ENCODE peak calls at places on chromosomes 3 and 15, in six cellular contexts. Y is A549, N is GM12878, V is endothelial cell of umbilical vein, D is K562, Q is HepG2. J is an unnamed sample.

GRCh38 chr3:184574552-184575430 is 13.2 kb downstream of the EPHB3 start:
- DNase-seq in D (no peak), N (no peak), V (no peak), Q (no peak), Y (no peak), J (no peak)

GRCh38 chr3:104952587-104952986 is 414.1 kb upstream of the ALCAM start:
- DNase-seq in N (no peak), Q (no peak), V (peak), D (no peak), Y (peak), J (no peak)

GRCh38 chr3:97981886-97982285 is 9.7 kb upstream of the RIOX2 start:
- DNase-seq in Y (no peak), Q (no peak), D (no peak), N (no peak), V (peak), J (no peak)

GRCh38 chr3:146747928-146748327 is 142.8 kb upstream of the PLSCR5 start:
- DNase-seq in Q (no peak), V (peak), N (no peak), D (no peak), Y (no peak), J (no peak)

GRCh38 chr3:179837374-179837773 is 184.5 kb downstream of the USP13 start:
- DNase-seq in Y (no peak), Q (no peak), D (no peak), V (peak), N (no peak), J (peak)

GRCh38 chr3:181712505-181713299 is 977 bp downstream of the SOX2 start:
- DNase-seq in Q (no peak), Y (no peak), V (peak), D (no peak), N (no peak), J (no peak)

GRCh38 chr15:55897560-55898336 is 95.7 kb downstream of the NEDD4 start:
- DNase-seq in V (peak), Y (peak), N (no peak), Q (peak), D (peak), J (peak)

GRCh38 chr3:36992806-36993325 is at the start of gene EPM2AIP1:
- DNase-seq in D (no peak), Q (no peak), Y (peak), V (no peak), N (no peak), J (peak)

GRCh38 chr3:88113311-88114162 is 36.2 kb upstream of the C3orf38 start:
- DNase-seq in Q (peak), V (peak), D (peak), Y (peak), N (peak), J (peak)

GRCh38 chr15:80265021-80265420 is 13.0 kb upstream of the CTXND1 start:
- DNase-seq in N (no peak), Q (no peak), V (no peak), Y (no peak), D (no peak), J (no peak)

GRCh38 chr3:21390136-21390535 is 360.9 kb downstream of the ZNF385D start:
- DNase-seq in Q (no peak), Y (no peak), N (no peak), D (no peak), V (no peak), J (no peak)

GRCh38 chr3:94004301-94004910 is 24.0 kb downstream of the STX19 start:
- DNase-seq in D (peak), Q (peak), N (peak), V (peak), Y (peak), J (peak)

GRCh38 chr3:114553949-114554593 is 260.2 kb downstream of the TIGIT start:
- DNase-seq in Q (no peak), Y (no peak), V (no peak), N (no peak), D (no peak), J (no peak)

GRCh38 chr3:152455989-152456388 is 187.3 kb downstream of the MBNL1 start:
- DNase-seq in Y (no peak), Q (no peak), N (no peak), D (no peak), V (no peak), J (no peak)

GRCh38 chr3:49618412-49618811 is 55.7 kb upstream of the APEH start:
- DNase-seq in N (no peak), D (no peak), Y (no peak), V (no peak), Q (no peak), J (no peak)

GRCh38 chr15:73237910-73238309 is 130.8 kb downstream of the HCN4 start:
- DNase-seq in N (no peak), D (no peak), Y (no peak), Q (no peak), V (no peak), J (no peak)

GRCh38 chr3:187027531-187027936 is 97.2 kb downstream of the ST6GAL1 start:
- DNase-seq in Q (no peak), Y (no peak), V (no peak), D (no peak), N (no peak), J (no peak)

GRCh38 chr3:138187296-138188012 is at the start of gene ARMC8:
- DNase-seq in Q (peak), D (peak), Y (peak), V (no peak), N (no peak), J (no peak)

GRCh38 chr3:158791259-158791920 is 10.5 kb upstream of the MFSD1 start:
- DNase-seq in D (peak), Y (peak), N (no peak), Q (peak), V (peak), J (peak)

GRCh38 chr3:23421811-23422510 is 218.8 kb downstream of the UBE2E2 start:
- DNase-seq in N (no peak), Y (no peak), D (no peak), Q (no peak), V (peak), J (no peak)

GRCh38 chr15:75694241-75695182 is 18.1 kb downstream of the CSPG4 start:
- DNase-seq in N (no peak), D (peak), Y (peak), V (peak), Q (peak), J (peak)

GRCh38 chr3:4904801-4905695 is 74.2 kb upstream of the BHLHE40 start:
- DNase-seq in V (peak), Q (no peak), D (no peak), Y (no peak), N (no peak), J (peak)

GRCh38 chr15:79218588-79219200 is 63.8 kb upstream of the ANKRD34C start:
- DNase-seq in N (no peak), D (peak), V (no peak), Q (no peak), Y (peak), J (no peak)

GRCh38 chr3:48952510-48953118 is 34.0 kb downstream of the ARIH2 start:
- DNase-seq in Y (no peak), V (peak), D (peak), Q (peak), N (no peak), J (peak)

GRCh38 chr15:43104426-43104825 is 1.4 kb downstream of the UBR1 start:
- DNase-seq in N (no peak), D (peak), Q (peak), V (no peak), Y (no peak), J (no peak)

GRCh38 chr3:112751564-112751963 is 95.1 kb downstream of the CD200R1L start:
- DNase-seq in V (peak), Y (no peak), N (no peak), Q (no peak), D (no peak), J (no peak)

GRCh38 chr15:101277943-101278564 is 769 bp upstream of the SELENOS start:
- DNase-seq in Q (no peak), Y (no peak), N (no peak), V (no peak), D (no peak), J (no peak)

GRCh38 chr3:184354121-184354728 is 7.2 kb downstream of the CLCN2 start:
- DNase-seq in Y (peak), V (peak), D (peak), Q (peak), N (no peak), J (peak)

GRCh38 chr15:73522011-73522410 is 79.0 kb downstream of the REC114 start:
- DNase-seq in V (no peak), Y (no peak), Q (no peak), N (no peak), D (no peak), J (no peak)

GRCh38 chr3:119664370-119664769 is 4.0 kb upstream of the POPDC2 start:
- DNase-seq in Y (no peak), D (no peak), Q (no peak), N (no peak), V (no peak), J (no peak)

GRCh38 chr3:28347374-28348285 is 891 bp upstream of the ZCWPW2 start:
- DNase-seq in D (peak), Q (no peak), N (no peak), Y (no peak), V (no peak), J (peak)

GRCh38 chr3:157794771-157795170 is 291.6 kb upstream of the VEPH1 start:
- DNase-seq in Y (no peak), V (no peak), Q (no peak), D (no peak), N (no peak), J (no peak)

GRCh38 chr3:101117981-101118380 is 124.8 kb upstream of the ABI3BP start:
- DNase-seq in N (no peak), Q (no peak), D (no peak), V (no peak), Y (no peak), J (no peak)

GRCh38 chr3:52244061-52244628 is 1.4 kb upstream of the PPM1M start:
- DNase-seq in D (no peak), N (peak), Q (no peak), V (peak), Y (no peak), J (peak)

GRCh38 chr3:115651089-115651488 is 27.8 kb downstream of the GAP43 start:
- DNase-seq in Q (no peak), N (no peak), Y (no peak), D (no peak), V (no peak), J (peak)

GRCh38 chr15:68672781-68673205 is 94.0 kb downstream of the CORO2B start:
- DNase-seq in D (no peak), N (no peak), V (no peak), Q (no peak), Y (no peak), J (peak)

GRCh38 chr15:78365931-78366330 is 25.8 kb downstream of the CRABP1 start:
- DNase-seq in N (no peak), D (no peak), Q (no peak), Y (no peak), V (no peak), J (no peak)

GRCh38 chr15:67107014-67107812 is 41.8 kb downstream of the SMAD3 start:
- DNase-seq in D (peak), Q (peak), Y (peak), V (peak), N (no peak), J (no peak)

DNA sequence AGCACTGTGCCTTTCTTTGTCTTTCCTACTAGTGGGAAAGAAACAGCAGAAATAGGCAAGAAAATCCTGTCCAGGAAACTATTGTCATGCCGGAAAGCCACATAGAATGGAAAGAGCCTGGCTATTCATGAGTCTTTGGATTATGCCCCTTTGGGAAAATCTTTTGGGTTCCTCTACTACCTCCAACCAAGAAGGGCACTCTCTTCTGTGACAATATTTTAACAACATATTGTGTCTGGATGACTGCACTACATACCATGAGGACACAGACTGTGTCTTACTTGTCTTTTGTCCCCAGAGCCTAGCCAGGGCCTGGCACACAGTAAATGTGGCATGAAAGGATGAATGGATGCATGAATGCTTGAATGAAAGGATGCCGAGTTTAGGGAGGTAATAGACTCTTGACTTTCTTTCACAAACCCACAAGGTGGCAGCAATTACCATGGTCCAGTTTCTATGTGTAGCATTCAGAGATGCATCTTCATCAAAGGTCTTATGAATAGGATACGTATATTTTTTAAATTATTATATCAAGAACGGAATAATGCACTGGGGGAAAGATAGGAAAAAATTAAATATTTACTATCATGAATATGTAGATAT is 30.3 kb downstream of the ARL14 start:
- DNase-seq in V (peak), Y (peak), Q (peak), D (no peak), N (peak), J (peak)
- TF ChIP-seq MYC in V (no peak), Y (no peak), Q (no peak), D (no peak), N (no peak), J (no peak)

DNA sequence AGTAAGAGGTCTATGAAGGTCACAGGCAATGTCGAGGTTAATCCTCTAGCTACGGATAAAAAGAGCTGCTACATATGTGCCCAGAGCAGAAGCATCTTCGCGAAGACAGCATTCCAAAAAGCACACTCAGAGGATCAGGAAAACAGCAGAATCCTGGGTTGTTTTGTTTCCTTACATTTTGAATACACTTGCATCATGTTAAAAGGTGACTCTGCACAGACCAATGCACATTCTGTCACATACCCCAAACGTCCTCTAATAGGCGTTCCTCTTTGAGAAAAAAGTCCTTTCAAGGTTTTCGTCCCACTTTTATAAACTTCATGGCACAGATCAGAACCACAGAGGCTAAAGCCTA is 52.7 kb downstream of the VGLL4 start:
- DNase-seq in N (no peak), D (no peak), V (no peak), Y (no peak), Q (no peak), J (no peak)
- H3K4me3 ChIP-seq in N (no peak), D (no peak), V (no peak), Y (no peak), Q (no peak), J (no peak)

DNA sequence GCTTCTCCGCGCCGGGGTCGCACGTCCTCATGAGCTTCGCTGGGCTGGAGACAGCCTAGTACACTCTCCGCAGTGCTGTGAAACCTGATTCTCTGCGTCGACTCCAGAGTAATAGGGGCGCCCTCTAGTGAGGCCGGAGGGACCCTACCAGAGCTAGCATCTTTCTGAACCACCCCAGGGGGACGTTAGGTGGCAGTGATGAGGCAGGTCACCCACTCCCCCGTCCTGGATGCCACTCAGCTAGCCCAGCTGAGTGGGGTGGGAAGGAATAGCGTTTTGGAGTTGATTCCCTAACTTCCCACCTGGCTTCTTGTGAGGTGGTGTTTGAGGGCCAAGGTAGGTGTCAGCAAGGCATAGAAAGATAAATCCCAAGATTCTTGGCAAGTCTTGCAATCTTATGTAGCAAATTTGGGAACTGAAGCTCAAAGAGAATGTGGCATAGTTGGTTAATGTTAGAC is 4.0 kb downstream of the DUOXA2 start:
- DNase-seq in Q (peak), Y (peak), N (peak), D (peak), V (peak), J (peak)
- TF ChIP-seq POLR2A in Q (no peak), Y (no peak), N (no peak), D (no peak), V (no peak), J (no peak)

GRCh38 chr3:6605245-6605644 is 255.7 kb upstream of the GRM7 start:
- DNase-seq in N (no peak), Y (no peak), V (no peak), Q (no peak), D (no peak), J (no peak)
- TF ChIP-seq MYC in N (no peak), Y (no peak), V (no peak), Q (no peak), D (no peak), J (no peak)

DNA sequence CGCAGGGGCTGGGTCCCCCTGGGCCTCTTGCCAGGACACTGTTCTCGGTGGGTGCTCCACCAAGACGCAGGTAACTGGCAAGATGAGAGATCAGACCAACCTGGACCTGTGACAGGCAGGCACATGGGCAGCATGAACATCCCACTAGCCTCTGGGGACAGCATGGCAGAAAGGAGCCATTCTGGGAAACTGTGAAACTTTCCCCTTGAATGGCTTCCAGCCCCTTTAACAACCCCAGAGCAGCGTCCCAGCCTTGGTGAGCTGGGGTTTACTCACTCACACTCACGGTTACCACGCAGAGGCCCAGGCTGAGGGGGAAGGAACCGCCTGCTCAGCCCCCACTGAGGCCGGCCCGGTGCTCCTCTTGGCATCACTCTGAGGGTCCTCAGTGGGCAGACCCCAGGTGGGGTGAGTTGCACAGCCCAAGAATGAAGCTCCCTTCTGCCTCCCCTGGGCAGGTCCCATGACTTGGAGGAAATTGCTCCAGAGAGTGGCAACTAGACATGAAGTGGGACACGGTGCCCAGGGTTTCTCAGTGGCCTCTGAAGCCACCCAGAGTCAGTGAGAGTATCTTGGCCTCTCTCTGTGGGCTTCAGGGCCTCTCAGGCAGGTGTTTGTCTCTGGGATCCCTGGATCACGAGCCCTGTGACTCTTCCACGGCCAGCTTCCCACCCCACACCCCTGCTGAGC is 15.2 kb upstream of the SRP14 start:
- DNase-seq in N (no peak), Y (no peak), Q (no peak), D (no peak), V (no peak), J (peak)
- H3K4me3 ChIP-seq in N (no peak), Y (no peak), Q (no peak), D (no peak), V (no peak), J (no peak)

GRCh38 chr3:128491900-128492352 is 1.1 kb downstream of the GATA2 start:
- DNase-seq in Q (no peak), Y (no peak), V (peak), D (no peak), N (no peak), J (peak)

GRCh38 chr3:128491071-128491899 is 1.7 kb downstream of the GATA2 start:
- DNase-seq in D (no peak), V (peak), N (no peak), Y (no peak), Q (no peak), J (peak)

GRCh38 chr3:128489860-128490649 is 2.9 kb downstream of the GATA2 start:
- DNase-seq in Q (peak), N (no peak), V (peak), Y (no peak), D (no peak), J (no peak)

GRCh38 chr3:128488995-128489859 is 3.8 kb downstream of the GATA2 start:
- DNase-seq in Q (peak), N (no peak), Y (no peak), V (peak), D (peak), J (no peak)

GRCh38 chr3:128490650-128491070 is 2.3 kb downstream of the GATA2 start:
- DNase-seq in N (no peak), Q (no peak), Y (no peak), D (no peak), V (peak), J (no peak)
- TF ChIP-seq POLR2A in N (no peak), Q (no peak), Y (no peak), D (peak), V (no peak), J (no peak)